ENCODE peak calls at places on chromosomes 11 and 22, in ten cellular contexts. One of them, this sample, is unnamed.

GRCh38 chr11:41201156-41201555 is 258.3 kb downstream of the LRRC4C start:
- DNase-seq in stimulated activated CD4-positive, alpha-beta T cell treated with anti-CD3 and anti-CD28 coated beads, Interleukin-12 subunit alpha, Interleukin-12 subunit beta, amount 100 ng/mL, for 48 hours: no peak
- DNase-seq in ACHN: peak
- DNase-seq in activated CD4-positive, alpha-beta T cell treated with anti-CD3 and anti-CD28 coated beads, Interleukin-2, amount 50 U/mL, for 4 hours: no peak
- DNase-seq in GM12864: no peak
- DNase-seq in GDM1: no peak
- DNase-seq in pulmonary artery endothelial cell: no peak
- DNase-seq in Caki2: no peak
- DNase-seq in ELR: peak
- DNase-seq in stimulated activated naive CD4-positive, alpha-beta T cell: no peak
- DNase-seq in this sample: no peak

GRCh38 chr11:69799582-69799981 is 19.6 kb downstream of the FGF3 start:
- DNase-seq in stimulated activated CD4-positive, alpha-beta T cell treated with anti-CD3 and anti-CD28 coated beads, Interleukin-12 subunit alpha, Interleukin-12 subunit beta, amount 100 ng/mL, for 48 hours: no peak
- DNase-seq in ACHN: no peak
- DNase-seq in activated CD4-positive, alpha-beta T cell treated with anti-CD3 and anti-CD28 coated beads, Interleukin-2, amount 50 U/mL, for 4 hours: no peak
- DNase-seq in GM12864: no peak
- DNase-seq in GDM1: no peak
- DNase-seq in pulmonary artery endothelial cell: no peak
- DNase-seq in Caki2: peak
- DNase-seq in ELR: peak
- DNase-seq in stimulated activated naive CD4-positive, alpha-beta T cell: no peak
- DNase-seq in this sample: no peak

GRCh38 chr11:11189501-11189900 is 163.5 kb downstream of the CSNK2A3 start:
- DNase-seq in stimulated activated CD4-positive, alpha-beta T cell treated with anti-CD3 and anti-CD28 coated beads, Interleukin-12 subunit alpha, Interleukin-12 subunit beta, amount 100 ng/mL, for 48 hours: no peak
- DNase-seq in ACHN: no peak
- DNase-seq in activated CD4-positive, alpha-beta T cell treated with anti-CD3 and anti-CD28 coated beads, Interleukin-2, amount 50 U/mL, for 4 hours: no peak
- DNase-seq in GM12864: no peak
- DNase-seq in GDM1: no peak
- DNase-seq in pulmonary artery endothelial cell: no peak
- DNase-seq in Caki2: no peak
- DNase-seq in ELR: no peak
- DNase-seq in stimulated activated naive CD4-positive, alpha-beta T cell: no peak
- DNase-seq in this sample: no peak

GRCh38 chr11:2289859-2290258 is 11.9 kb downstream of the C11orf21 start:
- DNase-seq in stimulated activated CD4-positive, alpha-beta T cell treated with anti-CD3 and anti-CD28 coated beads, Interleukin-12 subunit alpha, Interleukin-12 subunit beta, amount 100 ng/mL, for 48 hours: no peak
- DNase-seq in ACHN: no peak
- DNase-seq in activated CD4-positive, alpha-beta T cell treated with anti-CD3 and anti-CD28 coated beads, Interleukin-2, amount 50 U/mL, for 4 hours: no peak
- DNase-seq in GM12864: no peak
- DNase-seq in GDM1: no peak
- DNase-seq in pulmonary artery endothelial cell: no peak
- DNase-seq in Caki2: no peak
- DNase-seq in ELR: no peak
- DNase-seq in stimulated activated naive CD4-positive, alpha-beta T cell: no peak
- DNase-seq in this sample: no peak

GRCh38 chr22:19522881-19523239 is 1.4 kb downstream of the CLDN5 start:
- DNase-seq in stimulated activated CD4-positive, alpha-beta T cell treated with anti-CD3 and anti-CD28 coated beads, Interleukin-12 subunit alpha, Interleukin-12 subunit beta, amount 100 ng/mL, for 48 hours: no peak
- DNase-seq in ACHN: no peak
- DNase-seq in activated CD4-positive, alpha-beta T cell treated with anti-CD3 and anti-CD28 coated beads, Interleukin-2, amount 50 U/mL, for 4 hours: no peak
- DNase-seq in GM12864: no peak
- DNase-seq in GDM1: no peak
- DNase-seq in pulmonary artery endothelial cell: no peak
- DNase-seq in Caki2: no peak
- DNase-seq in ELR: no peak
- DNase-seq in stimulated activated naive CD4-positive, alpha-beta T cell: no peak
- DNase-seq in this sample: no peak

GRCh38 chr11:55949330-55949729 is 13.1 kb upstream of the OR5I1 start:
- DNase-seq in stimulated activated CD4-positive, alpha-beta T cell treated with anti-CD3 and anti-CD28 coated beads, Interleukin-12 subunit alpha, Interleukin-12 subunit beta, amount 100 ng/mL, for 48 hours: no peak
- DNase-seq in ACHN: no peak
- DNase-seq in activated CD4-positive, alpha-beta T cell treated with anti-CD3 and anti-CD28 coated beads, Interleukin-2, amount 50 U/mL, for 4 hours: no peak
- DNase-seq in GM12864: no peak
- DNase-seq in GDM1: no peak
- DNase-seq in pulmonary artery endothelial cell: no peak
- DNase-seq in Caki2: no peak
- DNase-seq in ELR: no peak
- DNase-seq in stimulated activated naive CD4-positive, alpha-beta T cell: no peak
- DNase-seq in this sample: no peak

GRCh38 chr11:123107945-123108344 is 46.0 kb upstream of the HSPA8 start:
- DNase-seq in stimulated activated CD4-positive, alpha-beta T cell treated with anti-CD3 and anti-CD28 coated beads, Interleukin-12 subunit alpha, Interleukin-12 subunit beta, amount 100 ng/mL, for 48 hours: no peak
- DNase-seq in ACHN: no peak
- DNase-seq in activated CD4-positive, alpha-beta T cell treated with anti-CD3 and anti-CD28 coated beads, Interleukin-2, amount 50 U/mL, for 4 hours: no peak
- DNase-seq in GM12864: no peak
- DNase-seq in GDM1: no peak
- DNase-seq in pulmonary artery endothelial cell: no peak
- DNase-seq in Caki2: no peak
- DNase-seq in ELR: no peak
- DNase-seq in stimulated activated naive CD4-positive, alpha-beta T cell: no peak
- DNase-seq in this sample: no peak

GRCh38 chr11:68575025-68575665 is 109.2 kb upstream of the GAL start:
- DNase-seq in stimulated activated CD4-positive, alpha-beta T cell treated with anti-CD3 and anti-CD28 coated beads, Interleukin-12 subunit alpha, Interleukin-12 subunit beta, amount 100 ng/mL, for 48 hours: no peak
- DNase-seq in ACHN: no peak
- DNase-seq in activated CD4-positive, alpha-beta T cell treated with anti-CD3 and anti-CD28 coated beads, Interleukin-2, amount 50 U/mL, for 4 hours: no peak
- DNase-seq in GM12864: no peak
- DNase-seq in GDM1: no peak
- DNase-seq in pulmonary artery endothelial cell: no peak
- DNase-seq in Caki2: no peak
- DNase-seq in ELR: no peak
- DNase-seq in stimulated activated naive CD4-positive, alpha-beta T cell: no peak
- DNase-seq in this sample: no peak

GRCh38 chr11:65918211-65919150 is at the start of gene C11orf68:
- DNase-seq in stimulated activated CD4-positive, alpha-beta T cell treated with anti-CD3 and anti-CD28 coated beads, Interleukin-12 subunit alpha, Interleukin-12 subunit beta, amount 100 ng/mL, for 48 hours: no peak
- DNase-seq in ACHN: peak
- DNase-seq in activated CD4-positive, alpha-beta T cell treated with anti-CD3 and anti-CD28 coated beads, Interleukin-2, amount 50 U/mL, for 4 hours: no peak
- DNase-seq in GM12864: no peak
- DNase-seq in GDM1: no peak
- DNase-seq in pulmonary artery endothelial cell: no peak
- DNase-seq in Caki2: no peak
- DNase-seq in ELR: peak
- DNase-seq in stimulated activated naive CD4-positive, alpha-beta T cell: peak
- DNase-seq in this sample: no peak

GRCh38 chr11:48024635-48025071 is 44.3 kb downstream of the PTPRJ start:
- DNase-seq in stimulated activated CD4-positive, alpha-beta T cell treated with anti-CD3 and anti-CD28 coated beads, Interleukin-12 subunit alpha, Interleukin-12 subunit beta, amount 100 ng/mL, for 48 hours: no peak
- DNase-seq in ACHN: no peak
- DNase-seq in activated CD4-positive, alpha-beta T cell treated with anti-CD3 and anti-CD28 coated beads, Interleukin-2, amount 50 U/mL, for 4 hours: no peak
- DNase-seq in GM12864: no peak
- DNase-seq in GDM1: no peak
- DNase-seq in pulmonary artery endothelial cell: no peak
- DNase-seq in Caki2: no peak
- DNase-seq in ELR: no peak
- DNase-seq in stimulated activated naive CD4-positive, alpha-beta T cell: no peak
- DNase-seq in this sample: peak

GRCh38 chr11:116215471-116216113 is 557.2 kb downstream of the BUD13 start:
- DNase-seq in stimulated activated CD4-positive, alpha-beta T cell treated with anti-CD3 and anti-CD28 coated beads, Interleukin-12 subunit alpha, Interleukin-12 subunit beta, amount 100 ng/mL, for 48 hours: no peak
- DNase-seq in ACHN: no peak
- DNase-seq in activated CD4-positive, alpha-beta T cell treated with anti-CD3 and anti-CD28 coated beads, Interleukin-2, amount 50 U/mL, for 4 hours: no peak
- DNase-seq in GM12864: no peak
- DNase-seq in GDM1: no peak
- DNase-seq in pulmonary artery endothelial cell: no peak
- DNase-seq in Caki2: no peak
- DNase-seq in ELR: no peak
- DNase-seq in stimulated activated naive CD4-positive, alpha-beta T cell: no peak
- DNase-seq in this sample: no peak

GRCh38 chr11:86610559-86611341 is 61.7 kb downstream of the ME3 start:
- DNase-seq in stimulated activated CD4-positive, alpha-beta T cell treated with anti-CD3 and anti-CD28 coated beads, Interleukin-12 subunit alpha, Interleukin-12 subunit beta, amount 100 ng/mL, for 48 hours: no peak
- DNase-seq in ACHN: no peak
- DNase-seq in activated CD4-positive, alpha-beta T cell treated with anti-CD3 and anti-CD28 coated beads, Interleukin-2, amount 50 U/mL, for 4 hours: no peak
- DNase-seq in GM12864: no peak
- DNase-seq in GDM1: no peak
- DNase-seq in pulmonary artery endothelial cell: no peak
- DNase-seq in Caki2: no peak
- DNase-seq in ELR: peak
- DNase-seq in stimulated activated naive CD4-positive, alpha-beta T cell: no peak
- DNase-seq in this sample: no peak

GRCh38 chr22:37777122-37777687 is 30.5 kb upstream of the GCAT start:
- DNase-seq in stimulated activated CD4-positive, alpha-beta T cell treated with anti-CD3 and anti-CD28 coated beads, Interleukin-12 subunit alpha, Interleukin-12 subunit beta, amount 100 ng/mL, for 48 hours: no peak
- DNase-seq in ACHN: peak
- DNase-seq in activated CD4-positive, alpha-beta T cell treated with anti-CD3 and anti-CD28 coated beads, Interleukin-2, amount 50 U/mL, for 4 hours: no peak
- DNase-seq in GM12864: peak
- DNase-seq in GDM1: no peak
- DNase-seq in pulmonary artery endothelial cell: no peak
- DNase-seq in Caki2: peak
- DNase-seq in ELR: peak
- DNase-seq in stimulated activated naive CD4-positive, alpha-beta T cell: no peak
- DNase-seq in this sample: peak